ENCODE peak calls at places on chromosomes 6 and 20, in eight cellular contexts. H, F, C, G, V, M, B and X are unnamed samples.

GRCh38 chr20:62162765-62163484 is 19.4 kb downstream of the SS18L1 start:
- DNase-seq in H (no peak), F (no peak), C (no peak), G (no peak), V (no peak), M (no peak), B (no peak), X (no peak)

GRCh38 chr6:28597924-28598323 is 72.2 kb downstream of the GPX5 start:
- DNase-seq in H (peak), F (peak), C (no peak), G (no peak), V (no peak), M (no peak), B (peak), X (no peak)

GRCh38 chr6:125251516-125252229 is 50.1 kb downstream of the HDDC2 start:
- DNase-seq in H (no peak), F (no peak), C (no peak), G (no peak), V (no peak), M (no peak), B (no peak), X (no peak)

GRCh38 chr6:102398788-102399390 is 1005.4 kb downstream of the GRIK2 start:
- DNase-seq in H (no peak), F (no peak), C (no peak), G (no peak), V (no peak), M (no peak), B (no peak), X (no peak)

GRCh38 chr6:148878683-148879082 is 131.9 kb downstream of the UST start:
- DNase-seq in H (no peak), F (no peak), C (no peak), G (no peak), V (no peak), M (no peak), B (no peak), X (no peak)

GRCh38 chr20:13995086-13995665 is at the start of gene MACROD2:
- DNase-seq in H (peak), F (peak), C (peak), G (peak), V (peak), M (peak), B (peak), X (peak)

GRCh38 chr20:43191946-43192847 is 2.5 kb upstream of the PTPRT start:
- DNase-seq in H (peak), F (no peak), C (no peak), G (no peak), V (no peak), M (no peak), B (peak), X (no peak)

GRCh38 chr6:2857580-2858337 is 16.1 kb upstream of the SERPINB1 start:
- DNase-seq in H (peak), F (peak), C (no peak), G (no peak), V (peak), M (no peak), B (peak), X (no peak)

GRCh38 chr6:121522771-121523386 is 87.4 kb downstream of the GJA1 start:
- DNase-seq in H (peak), F (peak), C (no peak), G (no peak), V (no peak), M (no peak), B (peak), X (no peak)

GRCh38 chr6:33441457-33441856 is 12.9 kb upstream of the ZBTB9 start:
- DNase-seq in H (no peak), F (no peak), C (no peak), G (no peak), V (no peak), M (no peak), B (no peak), X (no peak)

GRCh38 chr6:1589208-1589607 is 20.5 kb upstream of the FOXC1 start:
- DNase-seq in H (no peak), F (no peak), C (no peak), G (no peak), V (no peak), M (no peak), B (no peak), X (no peak)

GRCh38 chr20:37929366-37930014 is 26.6 kb downstream of the VSTM2L start:
- DNase-seq in H (no peak), F (no peak), C (no peak), G (no peak), V (no peak), M (no peak), B (no peak), X (no peak)

GRCh38 chr6:110332281-110332680 is 25.9 kb downstream of the METTL24 start:
- DNase-seq in H (no peak), F (no peak), C (no peak), G (no peak), V (no peak), M (no peak), B (no peak), X (no peak)

GRCh38 chr20:48335421-48336090 is 492.2 kb downstream of the PREX1 start:
- DNase-seq in H (no peak), F (no peak), C (no peak), G (no peak), V (no peak), M (no peak), B (no peak), X (no peak)

GRCh38 chr6:95143408-95144180 is 433.7 kb upstream of the MANEA start:
- DNase-seq in H (no peak), F (no peak), C (no peak), G (no peak), V (no peak), M (no peak), B (no peak), X (no peak)

GRCh38 chr6:80438728-80439127 is 332.3 kb downstream of the BCKDHB start:
- DNase-seq in H (peak), F (peak), C (no peak), G (no peak), V (no peak), M (no peak), B (peak), X (peak)

GRCh38 chr6:140979642-140980091 is 1153.1 kb upstream of the GJE1 start:
- DNase-seq in H (no peak), F (peak), C (no peak), G (peak), V (peak), M (peak), B (peak), X (peak)

GRCh38 chr6:112054520-112055160 is 736 bp downstream of the CCN6 start:
- DNase-seq in H (no peak), F (no peak), C (no peak), G (no peak), V (no peak), M (no peak), B (no peak), X (no peak)

GRCh38 chr6:27545271-27546046 is 72.6 kb upstream of the ZNF184 start:
- DNase-seq in H (peak), F (peak), C (peak), G (no peak), V (no peak), M (no peak), B (peak), X (no peak)

GRCh38 chr6:105102186-105102585 is 77.6 kb downstream of the POPDC3 start:
- DNase-seq in H (no peak), F (no peak), C (no peak), G (no peak), V (no peak), M (no peak), B (no peak), X (no peak)

GRCh38 chr20:62922451-62922921 is 3.8 kb downstream of the DIDO1 start:
- DNase-seq in H (no peak), F (no peak), C (no peak), G (no peak), V (no peak), M (no peak), B (no peak), X (no peak)

GRCh38 chr6:15793288-15793687 is 130.5 kb upstream of the DTNBP1 start:
- DNase-seq in H (peak), F (peak), C (no peak), G (no peak), V (no peak), M (no peak), B (peak), X (peak)

GRCh38 chr6:17093692-17094091 is 8.2 kb upstream of the STMND1 start:
- DNase-seq in H (peak), F (no peak), C (no peak), G (no peak), V (no peak), M (no peak), B (peak), X (no peak)

GRCh38 chr6:144588674-144589325 is 303.7 kb downstream of the UTRN start:
- DNase-seq in H (no peak), F (no peak), C (no peak), G (no peak), V (no peak), M (no peak), B (no peak), X (no peak)

GRCh38 chr6:158958504-158959386 is 41.3 kb downstream of the RSPH3 start:
- DNase-seq in H (no peak), F (no peak), C (no peak), G (no peak), V (no peak), M (peak), B (peak), X (no peak)

GRCh38 chr6:161076211-161076677 is 84.7 kb downstream of the MAP3K4 start:
- DNase-seq in H (no peak), F (peak), C (no peak), G (no peak), V (no peak), M (no peak), B (no peak), X (no peak)

GRCh38 chr6:1389791-1390070 is 355 bp downstream of the FOXF2 start:
- DNase-seq in H (no peak), F (no peak), C (no peak), G (no peak), V (no peak), M (no peak), B (no peak), X (no peak)

GRCh38 chr6:132235596-132236280 is 165.5 kb downstream of the MOXD1 start:
- DNase-seq in H (peak), F (no peak), C (no peak), G (no peak), V (no peak), M (no peak), B (no peak), X (no peak)

GRCh38 chr6:41743406-41744235 is 3.6 kb downstream of the PGC start:
- DNase-seq in H (no peak), F (no peak), C (no peak), G (no peak), V (no peak), M (no peak), B (no peak), X (no peak)

GRCh38 chr20:13771853-13772453 is 12.8 kb downstream of the ESF1 start:
- DNase-seq in H (peak), F (no peak), C (no peak), G (no peak), V (no peak), M (no peak), B (peak), X (no peak)

GRCh38 chr6:158808918-158809678 is 10.1 kb downstream of the EZR start:
- DNase-seq in H (no peak), F (no peak), C (no peak), G (no peak), V (peak), M (no peak), B (no peak), X (no peak)

GRCh38 chr6:110039996-110040383 is 61.9 kb downstream of the GPR6 start:
- DNase-seq in H (peak), F (peak), C (peak), G (no peak), V (no peak), M (no peak), B (peak), X (no peak)

GRCh38 chr20:258963-259362 is 1.4 kb downstream of the DEFB132 start:
- DNase-seq in H (peak), F (peak), C (no peak), G (peak), V (no peak), M (no peak), B (peak), X (no peak)

GRCh38 chr6:47512872-47513271 is 35.3 kb downstream of the CD2AP start:
- DNase-seq in H (no peak), F (no peak), C (no peak), G (no peak), V (no peak), M (no peak), B (no peak), X (no peak)

GRCh38 chr6:33947916-33948594 is 144.3 kb upstream of the MLN start:
- DNase-seq in H (no peak), F (no peak), C (no peak), G (no peak), V (no peak), M (no peak), B (no peak), X (no peak)

GRCh38 chr20:50295762-50296449 is 105.3 kb downstream of the CEBPB start:
- DNase-seq in H (no peak), F (no peak), C (no peak), G (no peak), V (no peak), M (no peak), B (no peak), X (no peak)

GRCh38 chr6:108689279-108690161 is 128.8 kb downstream of the FOXO3 start:
- DNase-seq in H (peak), F (peak), C (no peak), G (peak), V (peak), M (peak), B (peak), X (peak)

GRCh38 chr20:35437599-35437998 is 429 bp downstream of the GDF5 start:
- DNase-seq in H (no peak), F (no peak), C (no peak), G (no peak), V (no peak), M (no peak), B (no peak), X (no peak)

GRCh38 chr6:18703546-18703945 is 316.4 kb downstream of the RNF144B start:
- DNase-seq in H (no peak), F (no peak), C (no peak), G (no peak), V (no peak), M (no peak), B (no peak), X (no peak)